ENCODE peak calls at places on chromosomes 12 and 14, in six cellular contexts. K, B, R, A, O and M are unnamed samples.

GRCh38 chr14:44041700-44042099 is 465.4 kb downstream of the FSCB start:
- DNase-seq in K (no peak), B (no peak), R (no peak), A (no peak), O (no peak), M (no peak)

GRCh38 chr12:8088574-8088973 is 6.5 kb downstream of the NECAP1 start:
- DNase-seq in K (peak; percentile 30), B (no peak), R (no peak), A (no peak), O (no peak), M (peak; percentile 29)

GRCh38 chr14:24106672-24107271 is 7.8 kb upstream of the DCAF11 start:
- DNase-seq in K (no peak), B (no peak), R (no peak), A (no peak), O (no peak), M (no peak)

GRCh38 chr12:46553911-46554310 is 181.3 kb upstream of the SLC38A2 start:
- DNase-seq in K (no peak), B (no peak), R (no peak), A (no peak), O (no peak), M (no peak)

GRCh38 chr14:94423465-94424056 is 29.0 kb downstream of the SERPINA11 start:
- DNase-seq in K (peak; percentile 32), B (peak; percentile 80), R (peak; percentile 67), A (peak; percentile 24), O (peak; percentile 47), M (no peak)

GRCh38 chr14:73027546-73027945 is 640 bp upstream of the ZFYVE1 start:
- DNase-seq in K (no peak), B (no peak), R (no peak), A (no peak), O (no peak), M (no peak)

GRCh38 chr14:60807971-60808370 is 73.4 kb downstream of the MNAT1 start:
- DNase-seq in K (no peak), B (no peak), R (no peak), A (no peak), O (no peak), M (no peak)

GRCh38 chr12:113475451-113476085 is 3.9 kb upstream of the LHX5 start:
- DNase-seq in K (peak; percentile 23), B (no peak), R (no peak), A (no peak), O (no peak), M (no peak)

GRCh38 chr14:33902363-33902762 is 48.5 kb downstream of the EGLN3 start:
- DNase-seq in K (no peak), B (no peak), R (no peak), A (no peak), O (no peak), M (no peak)

GRCh38 chr14:33900706-33901105 is 50.2 kb downstream of the EGLN3 start:
- DNase-seq in K (no peak), B (no peak), R (no peak), A (no peak), O (no peak), M (no peak)

GRCh38 chr14:33904609-33905008 is 46.3 kb downstream of the EGLN3 start:
- DNase-seq in K (no peak), B (no peak), R (no peak), A (no peak), O (no peak), M (no peak)

GRCh38 chr14:33901429-33902155 is 49.3 kb downstream of the EGLN3 start:
- DNase-seq in K (no peak), B (no peak), R (no peak), A (no peak), O (no peak), M (no peak)

DNA sequence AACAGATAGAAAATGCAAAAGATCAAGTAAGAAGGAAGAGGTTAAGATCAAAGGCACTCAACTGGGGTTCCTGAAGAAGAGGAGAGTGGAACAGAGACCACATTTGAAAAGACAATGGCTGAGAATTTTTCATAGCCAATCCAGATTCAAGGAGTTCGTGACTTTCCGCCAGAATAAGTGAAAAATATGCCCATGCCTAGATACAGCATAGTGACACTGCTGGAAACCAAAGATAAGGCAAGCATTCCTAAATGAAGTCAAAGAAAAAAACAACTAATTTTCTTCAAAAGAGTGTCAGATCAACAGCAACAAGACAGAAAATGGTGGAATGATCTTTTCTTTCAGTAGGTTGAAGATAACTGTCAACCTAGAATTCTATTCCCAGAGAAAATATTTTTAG is 47.5 kb downstream of the EGLN3 start:
- DNase-seq in K (no peak), B (no peak), R (no peak), A (no peak), O (peak; percentile 33), M (no peak)
- TF ChIP-seq POLR2AphosphoS5 in K (no peak), B (no peak), R (no peak), A (no peak), O (no peak), M (no peak)

DNA sequence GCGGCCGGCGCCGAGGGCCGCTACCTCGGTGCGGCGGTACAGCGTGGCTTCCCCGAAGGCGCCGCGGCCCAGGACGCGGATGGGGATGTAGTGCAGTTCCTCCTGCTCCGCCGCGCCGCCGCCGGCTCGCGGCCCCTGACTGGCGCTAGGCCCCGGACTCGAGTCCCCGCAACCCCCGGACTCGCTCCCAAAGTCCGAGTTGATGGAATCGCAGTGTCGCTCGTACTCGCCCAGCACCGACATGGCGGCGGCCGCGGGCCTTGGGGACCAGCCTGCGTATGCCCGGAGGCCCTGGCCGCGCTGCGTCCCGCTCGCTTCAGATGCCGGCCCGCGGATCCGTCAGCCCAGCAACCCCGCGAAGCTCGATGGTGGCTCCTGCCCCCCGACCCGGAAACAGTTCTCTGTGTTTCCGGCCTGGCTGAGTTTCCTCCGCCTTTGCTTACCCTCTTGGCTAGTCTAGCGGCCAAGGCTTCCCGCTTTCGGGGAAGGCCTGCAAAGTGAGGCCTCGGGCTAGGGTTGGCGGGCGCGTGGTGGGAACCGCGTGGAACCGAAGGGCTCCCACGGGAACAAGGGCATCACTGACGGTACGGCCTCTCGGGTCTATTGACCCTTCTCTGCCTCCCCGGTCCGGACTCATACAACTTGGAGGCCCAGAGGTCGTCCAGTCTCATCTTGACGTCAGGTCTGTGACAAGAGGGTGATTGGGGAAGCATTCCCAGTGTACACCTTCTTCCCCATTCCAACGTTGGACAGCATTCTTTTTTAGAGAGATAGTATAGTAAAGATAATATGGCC is at the start of gene NEK9:
- DNase-seq in K (peak; percentile 85), B (peak; percentile 73), R (peak; percentile 56), A (peak; percentile 45), O (peak; percentile 84), M (peak; percentile 87)
- TF ChIP-seq TAF1 in K (peak; percentile 94), B (peak; percentile 96), R (peak; percentile 89), A (peak; percentile 90), O (peak; percentile 82), M (peak; percentile 88)

DNA sequence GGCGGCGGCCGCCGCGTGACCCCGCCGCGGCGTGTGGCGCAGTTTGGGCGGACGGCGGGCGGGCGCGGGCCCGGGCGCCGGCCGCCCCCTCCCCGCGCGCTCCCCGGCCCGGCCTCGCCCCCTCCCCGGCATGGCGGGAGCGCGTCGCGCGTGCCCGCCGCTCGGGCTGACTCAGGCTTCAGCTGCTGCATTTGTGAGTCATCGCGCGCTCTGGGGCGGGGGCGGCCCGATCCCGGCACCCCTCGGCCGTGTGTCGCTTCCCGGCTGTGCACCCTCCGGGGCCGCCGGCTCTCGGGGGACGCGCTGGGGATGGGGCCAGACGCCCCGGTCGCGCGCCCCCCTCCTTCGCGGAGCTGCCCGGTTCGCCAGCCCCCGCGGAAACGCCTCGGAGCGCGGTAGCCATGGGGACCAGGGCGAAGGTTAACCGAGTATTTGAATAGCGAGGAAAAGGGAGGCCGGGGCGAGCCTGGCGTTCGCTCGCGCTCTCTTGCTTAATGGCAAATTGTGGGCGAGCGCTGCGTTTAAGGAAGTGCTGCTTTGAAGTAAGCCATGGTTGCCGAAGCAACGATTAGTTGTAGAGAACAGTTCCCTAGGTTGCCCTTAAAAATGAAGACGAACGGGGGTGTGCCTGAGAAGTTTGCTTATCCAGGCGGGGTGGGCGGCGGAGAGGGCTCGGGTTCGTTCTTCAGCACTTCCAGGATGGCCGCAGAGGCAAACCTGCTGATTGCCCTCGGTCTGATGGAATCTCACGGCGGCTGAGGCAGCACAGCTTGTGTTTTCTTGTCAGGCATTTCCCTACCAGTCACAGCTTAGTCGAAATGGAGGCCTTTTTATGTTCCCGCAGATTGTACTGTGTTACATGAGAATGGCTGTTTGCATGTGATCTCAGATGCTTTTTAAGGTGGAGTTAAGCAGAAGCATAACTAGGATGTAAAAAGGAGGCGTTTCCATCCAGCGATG is 887 bp downstream of the EIF5 start:
- DNase-seq in K (no peak), B (peak; percentile 64), R (no peak), A (no peak), O (peak; percentile 68), M (no peak)
- TF ChIP-seq POLR2A in K (peak; percentile 37), B (peak; percentile 34), R (peak; percentile 26), A (peak; percentile 58), O (no peak), M (peak; percentile 65)

DNA sequence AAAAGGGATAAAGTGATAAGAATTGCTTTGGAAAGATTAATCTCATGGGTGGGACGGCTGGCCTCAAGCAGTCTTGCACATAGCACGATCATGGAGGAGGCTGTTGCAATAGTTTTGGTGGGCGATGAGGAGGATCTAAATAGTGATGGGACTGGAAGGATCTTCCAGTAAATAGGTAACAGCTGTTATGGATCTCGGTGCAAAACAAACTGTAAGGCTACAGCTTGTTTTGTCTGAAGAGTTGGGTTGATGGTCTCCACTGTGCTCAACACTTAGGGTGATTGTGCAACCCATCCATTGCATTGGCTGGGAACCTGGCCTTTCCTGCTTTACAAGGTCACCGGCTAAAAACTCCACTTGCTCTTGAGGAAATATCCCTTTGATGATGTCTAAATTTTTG is 21.0 kb downstream of the IGF1 start:
- DNase-seq in K (no peak), B (no peak), R (no peak), A (no peak), O (no peak), M (no peak)
- TF ChIP-seq POLR2AphosphoS5 in K (no peak), B (no peak), R (no peak), A (no peak), O (no peak), M (no peak)